ENCODE peak calls at places on chromosomes 13 and 19, in four cellular contexts. X is endothelial cell, L is AG10803, V is GM10248. H is an unnamed sample.

GRCh38 chr13:72506706-72507105 is 220.7 kb downstream of the MZT1 start:
- DNase-seq in X (no peak), L (no peak), V (no peak), H (no peak)

GRCh38 chr19:48724796-48725753 is 5.5 kb upstream of the MAMSTR start:
- DNase-seq in X (peak), L (peak), V (peak), H (peak)

GRCh38 chr13:112772539-112772909 is 82.7 kb downstream of the ATP11A start:
- DNase-seq in X (no peak), L (no peak), V (no peak), H (no peak)

GRCh38 chr13:40275636-40276035 is 390.8 kb downstream of the FOXO1 start:
- DNase-seq in X (no peak), L (peak), V (no peak), H (no peak)

GRCh38 chr13:23081246-23081645 is 99.5 kb upstream of the SGCG start:
- DNase-seq in X (no peak), L (peak), V (no peak), H (no peak)

GRCh38 chr13:23849670-23850069 is 39.5 kb downstream of the MIPEP start:
- DNase-seq in X (no peak), L (no peak), V (no peak), H (no peak)

GRCh38 chr13:103029798-103030197 is 36.4 kb downstream of the SLC10A2 start:
- DNase-seq in X (no peak), L (no peak), V (no peak), H (no peak)

GRCh38 chr19:4246767-4247593 is at the start of gene YJU2:
- DNase-seq in X (peak), L (peak), V (peak), H (peak)

GRCh38 chr13:53104120-53104519 is 75.5 kb downstream of the OLFM4 start:
- DNase-seq in X (no peak), L (peak), V (no peak), H (no peak)

GRCh38 chr13:101211261-101211660 is 205.0 kb downstream of the NALCN start:
- DNase-seq in X (no peak), L (peak), V (no peak), H (no peak)

GRCh38 chr19:57773488-57773887 is 4.0 kb downstream of the ZNF586 start:
- DNase-seq in X (no peak), L (no peak), V (no peak), H (peak)
- TF ChIP-seq CTCF in X (no peak), L (no peak), V (no peak), H (no peak)

DNA sequence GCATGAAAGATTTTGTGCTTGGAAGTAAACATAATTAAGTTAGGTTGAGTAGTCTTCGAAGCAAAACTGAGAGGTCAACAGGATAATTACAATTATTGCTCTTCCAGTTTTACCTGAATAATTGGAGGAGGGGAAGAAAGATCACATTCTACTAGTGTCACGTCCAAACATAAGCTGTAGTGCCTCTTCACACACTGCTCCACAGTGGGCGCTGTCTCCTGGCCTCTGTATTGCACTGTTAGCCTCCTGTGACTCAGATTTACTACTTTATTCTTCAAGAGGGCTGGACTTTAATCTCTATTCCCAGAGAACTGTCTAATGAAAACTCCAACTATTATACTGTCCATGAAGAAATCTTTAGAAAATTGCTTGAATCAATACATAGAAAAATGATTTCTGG is 62.9 kb downstream of the TRPC4 start:
- DNase-seq in X (no peak), L (no peak), V (no peak), H (no peak)
- TF ChIP-seq CTCF in X (no peak), L (no peak), V (no peak), H (no peak)

DNA sequence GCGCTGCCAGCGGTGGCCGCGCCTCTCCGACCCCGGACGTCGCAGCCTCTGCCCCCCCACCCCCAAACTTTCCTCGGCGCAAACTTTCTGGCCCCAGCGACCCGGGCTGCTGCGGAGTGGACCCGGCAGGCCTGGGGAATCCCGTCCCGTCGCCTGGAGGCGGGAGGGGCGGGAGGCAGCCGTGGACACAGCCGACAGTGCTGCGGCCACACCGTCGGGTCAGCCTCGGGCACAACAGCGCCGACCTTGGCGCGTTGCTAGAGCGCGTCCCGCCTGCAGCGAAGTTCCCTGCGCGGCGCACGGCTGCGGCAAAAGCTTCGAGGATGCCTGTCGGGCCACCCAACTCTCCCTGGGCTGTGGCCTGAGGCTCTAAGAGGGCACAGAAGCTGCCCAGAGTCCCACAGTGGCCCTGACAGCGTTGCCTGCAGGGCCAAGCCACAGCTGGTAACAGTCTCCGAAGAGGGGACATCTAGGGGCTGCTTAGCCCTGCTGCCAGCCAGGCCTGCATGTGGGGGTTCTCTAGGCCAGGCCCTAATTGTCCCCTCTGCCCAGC is 1.3 kb downstream of the NFIX start:
- DNase-seq in X (no peak), L (peak), V (no peak), H (no peak)
- TF ChIP-seq CTCF in X (no peak), L (peak), V (no peak), H (no peak)

GRCh38 chr19:52139291-52140076 is at the start of gene ZNF616:
- DNase-seq in X (peak), L (peak), V (peak), H (peak)
- TF ChIP-seq CTCF in X (peak), L (peak), V (peak), H (peak)

GRCh38 chr13:42041684-42042035 is 6.8 kb upstream of the DGKH start:
- DNase-seq in X (peak), L (peak), V (peak), H (peak)
- TF ChIP-seq CTCF in X (no peak), L (peak), V (peak), H (no peak)

GRCh38 chr19:1106841-1107654 is 3.3 kb downstream of the GPX4 start:
- DNase-seq in X (no peak), L (peak), V (no peak), H (no peak)
- TF ChIP-seq CTCF in X (no peak), L (peak), V (peak), H (no peak)

DNA sequence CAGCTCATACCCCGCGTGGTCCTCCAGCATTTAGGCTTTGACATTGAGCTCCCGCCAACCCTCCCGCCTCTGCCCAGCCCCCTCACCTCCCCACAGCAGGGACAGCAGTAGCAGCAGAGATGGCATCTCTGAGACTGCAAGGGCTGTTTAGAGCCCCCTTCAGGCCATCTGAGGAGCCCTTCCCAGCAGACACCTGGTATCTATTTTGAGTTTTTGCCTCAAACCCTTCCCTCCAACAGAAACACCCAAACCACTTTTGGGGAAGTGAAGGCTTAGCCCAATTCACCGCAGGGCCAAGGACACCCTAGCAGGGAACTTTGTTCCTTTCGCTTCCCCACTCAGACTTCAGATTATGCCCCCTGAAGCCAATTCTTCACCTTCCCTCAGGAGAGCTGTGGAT is 6.3 kb upstream of the ZNF175 start:
- DNase-seq in X (no peak), L (no peak), V (peak), H (no peak)
- TF ChIP-seq CTCF in X (no peak), L (no peak), V (peak), H (no peak)

DNA sequence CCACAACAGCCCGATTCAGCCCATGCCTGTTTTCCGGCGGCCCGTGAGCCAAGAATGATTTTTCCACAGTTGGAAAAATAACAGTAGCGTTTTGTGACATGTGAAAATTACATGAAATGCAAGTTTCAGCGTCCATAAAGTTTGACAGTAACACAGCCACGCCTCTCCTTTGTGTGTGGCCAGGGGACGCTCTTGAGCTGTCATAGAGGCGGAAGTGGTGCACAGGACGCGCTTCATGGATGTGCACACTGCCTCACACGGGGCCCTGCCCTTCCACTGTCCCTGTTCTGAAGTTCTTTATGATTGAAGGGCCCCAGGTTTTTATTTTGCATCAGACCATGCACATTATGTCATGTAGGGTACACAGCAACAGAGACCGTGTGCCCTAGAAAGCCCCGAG is 12.4 kb upstream of the ELAVL1 start:
- DNase-seq in X (no peak), L (no peak), V (peak), H (peak)
- TF ChIP-seq CTCF in X (no peak), L (no peak), V (peak), H (peak)